ENCODE peak calls at places on chromosomes 7 and 10, in nine cellular contexts. G is kidney epithelial cell; D is GM23338; R is endodermal cell; I is dorsolateral prefrontal cortex; L is CD8-positive, alpha-beta T cell; O is effector memory CD4-positive, alpha-beta T cell; Z is PC-3; C is HCT116. X is an unnamed sample.

GRCh38 chr10:80194373-80195045 is 10.8 kb downstream of the ANXA11 start:
- DNase-seq in G (no peak), D (peak; percentile 50), R (no peak), I (no peak), L (no peak), O (no peak), Z (no peak), C (no peak), X (no peak)

GRCh38 chr10:21315321-21316220 is 209.9 kb downstream of the SKIDA1 start:
- DNase-seq in G (peak; percentile 95), D (peak; percentile 76), R (peak; percentile 92), I (no peak), L (no peak), O (no peak), Z (no peak), C (no peak), X (peak; percentile 78)

GRCh38 chr10:63281967-63282366 is 148.8 kb downstream of the NRBF2 start:
- DNase-seq in G (no peak), D (no peak), R (no peak), I (no peak), L (no peak), O (no peak), Z (no peak), C (no peak), X (no peak)

GRCh38 chr7:98294326-98294725 is 12.8 kb downstream of the BRI3 start:
- DNase-seq in G (no peak), D (no peak), R (no peak), I (no peak), L (no peak), O (no peak), Z (no peak), C (no peak), X (no peak)

GRCh38 chr7:121099572-121099971 is 111.1 kb downstream of the CPED1 start:
- DNase-seq in G (no peak), D (peak; percentile 76), R (peak; percentile 60), I (no peak), L (no peak), O (no peak), Z (peak; percentile 56), C (no peak), X (peak; percentile 37)

GRCh38 chr10:48448796-48449195 is 142.3 kb downstream of the MAPK8 start:
- DNase-seq in G (no peak), D (no peak), R (no peak), I (peak; percentile 25), L (no peak), O (no peak), Z (peak; percentile 63), C (no peak), X (no peak)

GRCh38 chr10:88934900-88935672 is 17.5 kb downstream of the ACTA2 start:
- DNase-seq in G (peak; percentile 45), D (peak; percentile 91), R (peak; percentile 84), I (peak; percentile 77), L (peak; percentile 70), O (peak; percentile 55), Z (peak; percentile 79), C (peak; percentile 77), X (peak; percentile 76)

GRCh38 chr10:72062341-72062740 is 26.0 kb downstream of the SPOCK2 start:
- DNase-seq in G (no peak), D (no peak), R (no peak), I (no peak), L (peak; percentile 59), O (no peak), Z (no peak), C (no peak), X (no peak)

GRCh38 chr7:34747842-34748241 is 89.8 kb downstream of the NPSR1 start:
- DNase-seq in G (no peak), D (no peak), R (no peak), I (no peak), L (no peak), O (no peak), Z (peak; percentile 59), C (no peak), X (no peak)

GRCh38 chr7:50304158-50304910 is at the start of gene IKZF1:
- DNase-seq in G (no peak), D (peak; percentile 71), R (peak; percentile 80), I (no peak), L (peak; percentile 58), O (peak; percentile 37), Z (no peak), C (no peak), X (peak; percentile 46)

GRCh38 chr7:36367561-36367889 is 22.1 kb upstream of the ANLN start:
- DNase-seq in G (no peak), D (no peak), R (no peak), I (no peak), L (no peak), O (no peak), Z (peak; percentile 10), C (no peak), X (no peak)

GRCh38 chr10:114874827-114875541 is 53.4 kb downstream of the FHIP2A start:
- DNase-seq in G (no peak), D (peak; percentile 85), R (peak; percentile 91), I (peak; percentile 53), L (peak; percentile 29), O (no peak), Z (no peak), C (no peak), X (peak; percentile 85)

GRCh38 chr7:106111671-106112117 is 418 bp downstream of the SYPL1 start:
- DNase-seq in G (no peak), D (peak; percentile 29), R (no peak), I (no peak), L (no peak), O (peak; percentile 55), Z (peak; percentile 70), C (peak; percentile 26), X (no peak)

GRCh38 chr10:7193369-7193768 is 217.5 kb downstream of the SFMBT2 start:
- DNase-seq in G (no peak), D (no peak), R (no peak), I (no peak), L (peak; percentile 29), O (no peak), Z (no peak), C (no peak), X (no peak)

GRCh38 chr10:103047381-103047780 is 129.3 kb downstream of the CNNM2 start:
- DNase-seq in G (no peak), D (no peak), R (no peak), I (no peak), L (no peak), O (no peak), Z (no peak), C (no peak), X (no peak)

GRCh38 chr7:48887500-48887899 is 36.8 kb upstream of the CDC14C start:
- DNase-seq in G (peak; percentile 14), D (no peak), R (no peak), I (no peak), L (no peak), O (no peak), Z (peak; percentile 32), C (no peak), X (no peak)

GRCh38 chr10:98150544-98150943 is 16.1 kb downstream of the R3HCC1L start:
- DNase-seq in G (no peak), D (no peak), R (no peak), I (no peak), L (no peak), O (no peak), Z (no peak), C (no peak), X (no peak)

GRCh38 chr10:25697412-25697811 is 236.6 kb upstream of the MYO3A start:
- DNase-seq in G (no peak), D (no peak), R (no peak), I (no peak), L (no peak), O (no peak), Z (no peak), C (no peak), X (no peak)

GRCh38 chr10:93072713-93073538 is 767 bp upstream of the CYP26A1 start:
- DNase-seq in G (no peak), D (peak; percentile 38), R (peak; percentile 76), I (no peak), L (no peak), O (no peak), Z (no peak), C (no peak), X (peak; percentile 42)

GRCh38 chr10:93071674-93072224 is 1.9 kb upstream of the CYP26A1 start:
- DNase-seq in G (no peak), D (peak; percentile 86), R (peak; percentile 95), I (no peak), L (no peak), O (no peak), Z (peak; percentile 64), C (no peak), X (peak; percentile 83)

GRCh38 chr10:93073539-93074136 is at the start of gene CYP26A1:
- DNase-seq in G (no peak), D (peak; percentile 92), R (peak; percentile 93), I (no peak), L (no peak), O (no peak), Z (peak; percentile 3), C (no peak), X (peak; percentile 62)

GRCh38 chr10:93071177-93071472 is 2.6 kb upstream of the CYP26A1 start:
- DNase-seq in G (no peak), D (no peak), R (no peak), I (no peak), L (no peak), O (no peak), Z (no peak), C (no peak), X (no peak)

GRCh38 chr10:93072225-93072712 is 1.4 kb upstream of the CYP26A1 start:
- DNase-seq in G (no peak), D (peak; percentile 51), R (peak; percentile 80), I (no peak), L (no peak), O (no peak), Z (peak; percentile 21), C (no peak), X (peak; percentile 57)
- H3K27me3 ChIP-seq in G (peaks cover 89% of the 10 kb centered on the region), D (peaks cover 100% of the 10 kb centered on the region), R (peaks cover 41% of the 10 kb centered on the region), I (peaks cover 95% of the 10 kb centered on the region), L (peaks cover 5% of the 10 kb centered on the region), O (peaks cover 30% of the 10 kb centered on the region), Z (peaks cover 16% of the 10 kb centered on the region), C (no peaks in the 10 kb centered on the region), X (peaks cover 91% of the 10 kb centered on the region)

GRCh38 chr7:155558961-155559360 is 12.6 kb upstream of the CNPY1 start:
- DNase-seq in G (no peak), D (no peak), R (no peak), I (no peak), L (no peak), O (no peak), Z (no peak), C (no peak), X (no peak)
- H3K27me3 ChIP-seq in G (no peaks in the 10 kb centered on the region), D (no peaks in the 10 kb centered on the region), R (no peaks in the 10 kb centered on the region), I (peaks cover 3% of the 10 kb centered on the region), L (no peaks in the 10 kb centered on the region), O (peaks cover 4% of the 10 kb centered on the region), Z (peaks cover 6% of the 10 kb centered on the region), C (no peaks in the 10 kb centered on the region), X (no peaks in the 10 kb centered on the region)

GRCh38 chr7:150976529-150977381 is 1.4 kb downstream of the KCNH2 start:
- DNase-seq in G (no peak), D (peak; percentile 74), R (no peak), I (no peak), L (no peak), O (no peak), Z (no peak), C (no peak), X (peak; percentile 87)
- H3K27me3 ChIP-seq in G (peaks cover 81% of the 10 kb centered on the region), D (peaks cover 52% of the 10 kb centered on the region), R (peaks cover 72% of the 10 kb centered on the region), I (no peaks in the 10 kb centered on the region), L (peaks cover 17% of the 10 kb centered on the region), O (peaks cover 16% of the 10 kb centered on the region), Z (peaks cover 27% of the 10 kb centered on the region), C (peaks cover 22% of the 10 kb centered on the region), X (peaks cover 7% of the 10 kb centered on the region)

DNA sequence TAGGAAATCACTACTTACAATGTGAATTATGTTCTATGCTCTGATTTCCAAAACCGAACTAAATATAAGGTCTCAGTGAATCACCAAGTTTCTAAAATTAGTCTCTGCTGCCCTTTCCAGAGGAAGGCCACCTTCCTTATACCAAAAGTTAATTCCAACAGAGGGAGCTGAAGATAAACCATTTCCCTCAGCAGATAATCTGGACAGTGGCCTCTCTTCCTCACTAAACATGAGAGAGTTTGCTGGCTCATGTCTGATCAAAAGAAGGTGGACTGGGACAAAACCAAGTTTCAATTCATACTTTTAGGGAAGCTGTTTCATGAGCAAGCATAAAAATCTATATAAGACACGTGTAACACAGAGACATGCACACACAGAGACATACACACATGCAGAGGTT is 6.4 kb downstream of the FEZF1 start:
- DNase-seq in G (no peak), D (no peak), R (no peak), I (no peak), L (no peak), O (no peak), Z (no peak), C (no peak), X (no peak)
- H3K27me3 ChIP-seq in G (peaks cover 50% of the 10 kb centered on the region), D (peaks cover 64% of the 10 kb centered on the region), R (peaks cover 79% of the 10 kb centered on the region), I (peaks cover 83% of the 10 kb centered on the region), L (peaks cover 3% of the 10 kb centered on the region), O (peaks cover 13% of the 10 kb centered on the region), Z (no peaks in the 10 kb centered on the region), C (no peaks in the 10 kb centered on the region), X (peaks cover 35% of the 10 kb centered on the region)

X was measured in H9.